ENCODE peak calls at places on chromosomes 11 and 22, in seven cellular contexts. S is left lobe of liver; H is activated CD4-positive, CD25-positive, alpha-beta regulatory T cell; T is BJ; G is stimulated activated CD4-positive, alpha-beta T cell treated with anti-CD3 and anti-CD28 coated beads, Interleukin-1b, Interleukin-23, amount 100 ng/mL, for 4 hours; E is naive thymus-derived CD8-positive, alpha-beta T cell; V is MV-4-11. A is an unnamed sample.

GRCh38 chr22:22820626-22821025 is 67.0 kb upstream of the IGLL5 start:
- DNase-seq in S (no peak), H (no peak), T (no peak), G (no peak), E (peak; percentile 36), V (no peak), A (no peak)

GRCh38 chr11:34356576-34356917 is 1.3 kb downstream of the ABTB2 start:
- DNase-seq in S (no peak), H (no peak), T (no peak), G (no peak), E (no peak), V (no peak), A (no peak)

GRCh38 chr11:69414773-69415187 is 66.7 kb upstream of the LINC01488 start:
- DNase-seq in S (no peak), H (no peak), T (no peak), G (no peak), E (no peak), V (no peak), A (no peak)

GRCh38 chr11:3939651-3940190 is 84.3 kb downstream of the STIM1 start:
- DNase-seq in S (no peak), H (no peak), T (peak; percentile 73), G (no peak), E (no peak), V (no peak), A (no peak)

GRCh38 chr22:49119551-49119952 is 708.1 kb downstream of the BRD1 start:
- DNase-seq in S (no peak), H (no peak), T (no peak), G (no peak), E (no peak), V (no peak), A (no peak)

GRCh38 chr11:48094643-48095339 is 114.4 kb downstream of the PTPRJ start:
- DNase-seq in S (no peak), H (no peak), T (no peak), G (no peak), E (no peak), V (no peak), A (no peak)

GRCh38 chr11:72240461-72241289 is 3.3 kb downstream of the PHOX2A start:
- DNase-seq in S (no peak), H (no peak), T (no peak), G (no peak), E (no peak), V (no peak), A (no peak)

GRCh38 chr22:19419464-19420178 is 11.9 kb downstream of the HIRA start:
- DNase-seq in S (no peak), H (no peak), T (no peak), G (no peak), E (no peak), V (peak; percentile 75), A (no peak)

GRCh38 chr11:11605821-11606450 is 15.9 kb downstream of the GALNT18 start:
- DNase-seq in S (no peak), H (no peak), T (no peak), G (no peak), E (no peak), V (no peak), A (no peak)

GRCh38 chr22:50001388-50002231 is 11.0 kb downstream of the IL17REL start:
- DNase-seq in S (peak; percentile 21), H (no peak), T (no peak), G (no peak), E (no peak), V (no peak), A (no peak)

A was measured in stimulated activated CD8-positive, alpha-beta memory T cell treated with anti-CD3 and anti-CD28 coated beads, Interleukin-12 subunit alpha, Interleukin-12 subunit beta, amount 100 ng/mL, for 4 hours.